ENCODE peak calls at places on chromosomes 2 and 18, in six cellular contexts. O, L, M, X, N and K are unnamed samples.

GRCh38 chr2:192140236-192140839 is 54.4 kb downstream of the TMEFF2 start:
- DNase-seq in M (no peak), O (no peak), L (no peak), N (no peak), X (no peak), K (no peak)

GRCh38 chr2:12716250-12717190 is at the start of gene TRIB2:
- DNase-seq in M (peak; percentile 94), N (peak; percentile 79), L (peak; percentile 85), O (no peak), X (peak; percentile 41), K (peak; percentile 72)

GRCh38 chr2:239179851-239180371 is 220.9 kb downstream of the HDAC4 start:
- DNase-seq in N (no peak), X (no peak), O (no peak), M (no peak), L (no peak), K (no peak)

GRCh38 chr2:219447242-219448098 is 12.8 kb downstream of the SPEG start:
- DNase-seq in N (no peak), M (no peak), L (no peak), X (no peak), O (no peak), K (no peak)

GRCh38 chr2:108612153-108612513 is 77.9 kb downstream of the LIMS1 start:
- DNase-seq in L (no peak), O (peak; percentile 97), X (no peak), N (no peak), M (no peak), K (no peak)

GRCh38 chr2:100184055-100184737 is 41.8 kb upstream of the AFF3 start:
- DNase-seq in O (no peak), N (no peak), M (no peak), L (no peak), X (no peak), K (no peak)

GRCh38 chr18:35019929-35020328 is 21.3 kb upstream of the MAPRE2 start:
- DNase-seq in N (no peak), X (no peak), M (no peak), L (no peak), O (no peak), K (no peak)

GRCh38 chr2:113922784-113923183 is 32.9 kb downstream of the ACTR3 start:
- DNase-seq in O (no peak), X (no peak), M (no peak), L (no peak), N (no peak), K (no peak)

GRCh38 chr2:54767921-54768320 is 44.5 kb downstream of the EML6 start:
- DNase-seq in X (no peak), L (no peak), M (no peak), N (no peak), O (no peak), K (no peak)

GRCh38 chr18:79801641-79802040 is 3.9 kb downstream of the KCNG2 start:
- DNase-seq in X (no peak), M (no peak), O (no peak), N (no peak), L (no peak), K (no peak)

GRCh38 chr2:99854236-99854852 is 288.0 kb downstream of the AFF3 start:
- DNase-seq in M (no peak), N (no peak), O (no peak), X (no peak), L (no peak), K (no peak)

GRCh38 chr2:58601017-58601416 is 359.9 kb upstream of the FANCL start:
- DNase-seq in L (no peak), X (no peak), N (no peak), O (no peak), M (no peak), K (no peak)

GRCh38 chr18:55422456-55423185 is 165.4 kb downstream of the TCF4 start:
- DNase-seq in O (no peak), N (no peak), L (no peak), M (no peak), X (no peak), K (no peak)

GRCh38 chr2:9317559-9317958 is 105.8 kb downstream of the ITGB1BP1 start:
- DNase-seq in N (no peak), X (no peak), O (no peak), L (no peak), M (no peak), K (no peak)

GRCh38 chr2:215419769-215420470 is 15.9 kb downstream of the FN1 start:
- DNase-seq in O (no peak), X (peak; percentile 87), N (no peak), L (no peak), M (no peak), K (no peak)

GRCh38 chr2:121049141-121049540 is 235.9 kb downstream of the TFCP2L1 start:
- DNase-seq in O (no peak), L (no peak), M (no peak), X (no peak), N (no peak), K (no peak)

GRCh38 chr2:96733931-96734330 is 5.9 kb downstream of the LMAN2L start:
- DNase-seq in M (no peak), N (no peak), L (no peak), X (no peak), O (no peak), K (no peak)

GRCh38 chr18:22238681-22239080 is 69.3 kb downstream of the GATA6 start:
- DNase-seq in L (no peak), O (no peak), N (no peak), M (no peak), X (no peak), K (no peak)

GRCh38 chr2:217393585-217394032 is 533.7 kb upstream of the TNP1 start:
- DNase-seq in X (no peak), N (no peak), L (no peak), O (no peak), M (no peak), K (no peak)

GRCh38 chr18:61891874-61892273 is 933 bp downstream of the RNF152 start:
- DNase-seq in N (no peak), L (no peak), O (no peak), X (no peak), M (no peak), K (no peak)

GRCh38 chr18:61888622-61889021 is 4.2 kb downstream of the RNF152 start:
- DNase-seq in O (no peak), M (no peak), L (no peak), X (no peak), N (no peak), K (no peak)

GRCh38 chr18:61891271-61891670 is 1.5 kb downstream of the RNF152 start:
- DNase-seq in L (no peak), N (no peak), O (no peak), X (no peak), M (no peak), K (no peak)

GRCh38 chr18:61889541-61889940 is 3.3 kb downstream of the RNF152 start:
- DNase-seq in L (no peak), M (no peak), X (no peak), N (no peak), O (no peak), K (no peak)

DNA sequence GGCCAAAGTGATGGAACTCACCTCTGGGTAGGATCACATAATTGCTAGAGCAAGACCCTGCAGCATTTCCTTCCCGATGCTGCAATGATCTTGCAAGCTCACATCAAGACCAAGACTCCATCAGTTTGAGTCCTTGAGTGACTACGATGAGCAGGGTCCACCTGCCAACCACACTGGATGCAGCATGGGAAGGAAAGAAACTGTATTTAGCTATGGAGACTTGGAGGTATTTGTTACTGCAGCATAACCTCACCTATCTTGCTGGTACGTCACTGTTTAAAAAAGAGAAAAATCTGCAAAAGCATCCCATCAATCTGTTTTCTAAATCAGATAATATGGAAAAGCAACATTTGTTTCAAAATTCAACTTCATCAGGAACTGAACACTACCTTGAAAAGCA is 2.5 kb downstream of the RNF152 start:
- DNase-seq in M (no peak), X (no peak), O (no peak), L (no peak), N (no peak), K (no peak)
- TF ChIP-seq TAF1 in M (no peak), X (no peak), O (no peak), L (no peak), N (no peak), K (no peak)

GRCh38 chr2:36387258-36387916 is 31.8 kb downstream of the CRIM1 start:
- DNase-seq in M (no peak), X (no peak), N (no peak), O (no peak), L (no peak), K (no peak)
- TF ChIP-seq POLR2AphosphoS5 in M (no peak), X (no peak), N (no peak), O (no peak), L (no peak), K (no peak)

GRCh38 chr2:20661028-20661980 is 5.6 kb upstream of the GDF7 start:
- DNase-seq in O (peak; percentile 46), M (peak; percentile 74), N (peak; percentile 84), L (peak; percentile 66), X (peak; percentile 78), K (no peak)
- TF ChIP-seq POLR2A in O (no peak), M (no peak), N (no peak), L (no peak), X (no peak), K (no peak)

GRCh38 chr2:82342351-82342750 is 2037.8 kb upstream of the LRRTM1 start:
- DNase-seq in X (no peak), M (no peak), N (no peak), O (no peak), L (no peak), K (no peak)

GRCh38 chr2:82340578-82341053 is 2036.1 kb upstream of the LRRTM1 start:
- DNase-seq in N (no peak), X (no peak), M (no peak), L (no peak), O (no peak), K (no peak)

GRCh38 chr2:82345910-82346309 is 2041.4 kb upstream of the LRRTM1 start:
- DNase-seq in M (no peak), X (no peak), L (no peak), N (no peak), O (no peak), K (no peak)

GRCh38 chr2:82339805-82340204 is 2035.3 kb upstream of the LRRTM1 start:
- DNase-seq in N (no peak), M (no peak), L (no peak), X (no peak), O (no peak), K (no peak)

GRCh38 chr2:82344670-82345069 is 2040.1 kb upstream of the LRRTM1 start:
- DNase-seq in N (no peak), X (peak; percentile 21), O (no peak), M (no peak), L (no peak), K (no peak)
- TF ChIP-seq TAF1 in N (no peak), X (no peak), O (no peak), M (no peak), L (no peak), K (no peak)

GRCh38 chr2:134630760-134631159 is 88.0 kb downstream of the TMEM163 start:
- DNase-seq in X (no peak), N (no peak), M (no peak), O (no peak), L (no peak), K (no peak)
- TF ChIP-seq POLR2AphosphoS5 in X (no peak), N (no peak), M (no peak), O (no peak), L (no peak), K (no peak)

GRCh38 chr18:13220326-13220991 is 1.9 kb downstream of the LDLRAD4 start:
- DNase-seq in L (no peak), X (no peak), N (no peak), M (no peak), O (no peak), K (no peak)
- TF ChIP-seq POLR2A in L (no peak), X (no peak), N (no peak), M (no peak), O (no peak), K (no peak)

GRCh38 chr18:13418013-13418710 is 199.6 kb downstream of the LDLRAD4 start:
- DNase-seq in O (no peak), L (no peak), M (no peak), X (peak; percentile 84), N (no peak), K (no peak)
- TF ChIP-seq TAF1 in O (no peak), L (no peak), M (no peak), X (no peak), N (no peak), K (no peak)